ENCODE peak calls at places on chromosome 2, in nine cellular contexts. One of them, this sample, is unnamed. For H3K27me3, the result is how much of the 10 kb centered on the place peaks cover.

GRCh38 chr2:2906091-2906490 is 471.5 kb downstream of the EIPR1 start:
- DNase-seq in IMR-90: no peak
- DNase-seq in neuronal stem cell: no peak
- DNase-seq in tibial artery: no peak
- DNase-seq in colonic mucosa: no peak
- DNase-seq in brain microvascular endothelial cell: no peak
- DNase-seq in mammary epithelial cell: no peak
- DNase-seq in transverse colon: no peak
- DNase-seq in right cardiac atrium: no peak
- DNase-seq in this sample: no peak

GRCh38 chr2:238278626-238279323 is 9.6 kb downstream of the PER2 start:
- DNase-seq in brain microvascular endothelial cell: no peak
- DNase-seq in IMR-90: no peak
- DNase-seq in transverse colon: no peak
- DNase-seq in right cardiac atrium: peak
- DNase-seq in colonic mucosa: no peak
- DNase-seq in tibial artery: no peak
- DNase-seq in neuronal stem cell: no peak
- DNase-seq in mammary epithelial cell: no peak
- DNase-seq in this sample: no peak

GRCh38 chr2:8196311-8196710 is 485.5 kb upstream of the ID2 start:
- DNase-seq in transverse colon: no peak
- DNase-seq in neuronal stem cell: no peak
- DNase-seq in mammary epithelial cell: no peak
- DNase-seq in right cardiac atrium: no peak
- DNase-seq in tibial artery: no peak
- DNase-seq in IMR-90: peak
- DNase-seq in colonic mucosa: no peak
- DNase-seq in brain microvascular endothelial cell: no peak
- DNase-seq in this sample: no peak

GRCh38 chr2:202290970-202291369 is 25.4 kb downstream of the NOP58 start:
- DNase-seq in right cardiac atrium: no peak
- DNase-seq in neuronal stem cell: no peak
- DNase-seq in tibial artery: no peak
- DNase-seq in mammary epithelial cell: no peak
- DNase-seq in transverse colon: no peak
- DNase-seq in brain microvascular endothelial cell: no peak
- DNase-seq in colonic mucosa: no peak
- DNase-seq in IMR-90: peak
- DNase-seq in this sample: no peak

GRCh38 chr2:219645631-219646527 is 18.4 kb downstream of the SLC4A3 start:
- DNase-seq in colonic mucosa: no peak
- DNase-seq in brain microvascular endothelial cell: peak
- DNase-seq in mammary epithelial cell: peak
- DNase-seq in neuronal stem cell: no peak
- DNase-seq in transverse colon: no peak
- DNase-seq in right cardiac atrium: peak
- DNase-seq in tibial artery: no peak
- DNase-seq in IMR-90: peak
- DNase-seq in this sample: peak

GRCh38 chr2:113602869-113603466 is 24.1 kb upstream of the RABL2A start:
- DNase-seq in tibial artery: no peak
- DNase-seq in neuronal stem cell: no peak
- DNase-seq in IMR-90: no peak
- DNase-seq in transverse colon: no peak
- DNase-seq in right cardiac atrium: no peak
- DNase-seq in colonic mucosa: no peak
- DNase-seq in brain microvascular endothelial cell: no peak
- DNase-seq in mammary epithelial cell: no peak
- DNase-seq in this sample: no peak

GRCh38 chr2:26034597-26035067 is 748 bp downstream of the RAB10 start:
- DNase-seq in neuronal stem cell: no peak
- DNase-seq in right cardiac atrium: no peak
- DNase-seq in tibial artery: no peak
- DNase-seq in mammary epithelial cell: no peak
- DNase-seq in IMR-90: peak
- DNase-seq in colonic mucosa: peak
- DNase-seq in transverse colon: no peak
- DNase-seq in brain microvascular endothelial cell: no peak
- DNase-seq in this sample: peak

GRCh38 chr2:133194068-133194655 is 374.1 kb downstream of the NCKAP5 start:
- DNase-seq in neuronal stem cell: no peak
- DNase-seq in IMR-90: peak
- DNase-seq in mammary epithelial cell: peak
- DNase-seq in transverse colon: no peak
- DNase-seq in tibial artery: no peak
- DNase-seq in colonic mucosa: no peak
- DNase-seq in brain microvascular endothelial cell: no peak
- DNase-seq in right cardiac atrium: no peak
- DNase-seq in this sample: no peak

GRCh38 chr2:199646439-199646838 is 188.7 kb upstream of the SATB2 start:
- DNase-seq in tibial artery: no peak
- DNase-seq in neuronal stem cell: no peak
- DNase-seq in transverse colon: no peak
- DNase-seq in right cardiac atrium: no peak
- DNase-seq in IMR-90: no peak
- DNase-seq in brain microvascular endothelial cell: no peak
- DNase-seq in mammary epithelial cell: no peak
- DNase-seq in colonic mucosa: no peak
- DNase-seq in this sample: no peak

GRCh38 chr2:73830871-73831401 is 2.2 kb downstream of the STAMBP start:
- DNase-seq in neuronal stem cell: no peak
- DNase-seq in colonic mucosa: no peak
- DNase-seq in brain microvascular endothelial cell: peak
- DNase-seq in tibial artery: no peak
- DNase-seq in mammary epithelial cell: peak
- DNase-seq in right cardiac atrium: no peak
- DNase-seq in IMR-90: peak
- DNase-seq in transverse colon: no peak
- DNase-seq in this sample: no peak

GRCh38 chr2:84807063-84807485 is 73.8 kb downstream of the TRABD2A start:
- DNase-seq in right cardiac atrium: no peak
- DNase-seq in IMR-90: peak
- DNase-seq in tibial artery: no peak
- DNase-seq in colonic mucosa: no peak
- DNase-seq in brain microvascular endothelial cell: peak
- DNase-seq in mammary epithelial cell: peak
- DNase-seq in neuronal stem cell: no peak
- DNase-seq in transverse colon: peak
- DNase-seq in this sample: peak

GRCh38 chr2:20456049-20456665 is 9.3 kb downstream of the RHOB start:
- DNase-seq in mammary epithelial cell: no peak
- DNase-seq in right cardiac atrium: no peak
- DNase-seq in colonic mucosa: no peak
- DNase-seq in neuronal stem cell: no peak
- DNase-seq in transverse colon: no peak
- DNase-seq in brain microvascular endothelial cell: no peak
- DNase-seq in tibial artery: peak
- DNase-seq in IMR-90: peak
- DNase-seq in this sample: no peak

GRCh38 chr2:7881456-7881855 is 800.4 kb upstream of the ID2 start:
- DNase-seq in IMR-90: no peak
- DNase-seq in tibial artery: no peak
- DNase-seq in mammary epithelial cell: no peak
- DNase-seq in transverse colon: no peak
- DNase-seq in brain microvascular endothelial cell: no peak
- DNase-seq in colonic mucosa: no peak
- DNase-seq in neuronal stem cell: no peak
- DNase-seq in right cardiac atrium: no peak
- DNase-seq in this sample: no peak

GRCh38 chr2:44100351-44100750 is 68.3 kb upstream of the PPM1B start:
- DNase-seq in neuronal stem cell: no peak
- DNase-seq in mammary epithelial cell: peak
- DNase-seq in brain microvascular endothelial cell: peak
- DNase-seq in tibial artery: peak
- DNase-seq in right cardiac atrium: peak
- DNase-seq in colonic mucosa: peak
- DNase-seq in transverse colon: peak
- DNase-seq in IMR-90: peak
- DNase-seq in this sample: peak

GRCh38 chr2:208489687-208490086 is 83.1 kb downstream of the PTH2R start:
- DNase-seq in right cardiac atrium: no peak
- DNase-seq in neuronal stem cell: no peak
- DNase-seq in colonic mucosa: no peak
- DNase-seq in tibial artery: no peak
- DNase-seq in IMR-90: no peak
- DNase-seq in transverse colon: no peak
- DNase-seq in mammary epithelial cell: no peak
- DNase-seq in brain microvascular endothelial cell: no peak
- DNase-seq in this sample: peak

GRCh38 chr2:42045389-42045788 is 2.4 kb upstream of the PKDCC start:
- DNase-seq in transverse colon: no peak
- DNase-seq in brain microvascular endothelial cell: no peak
- DNase-seq in mammary epithelial cell: no peak
- DNase-seq in neuronal stem cell: no peak
- DNase-seq in colonic mucosa: no peak
- DNase-seq in right cardiac atrium: no peak
- DNase-seq in IMR-90: no peak
- DNase-seq in tibial artery: no peak
- DNase-seq in this sample: no peak

GRCh38 chr2:156327835-156328401 is 4.6 kb downstream of the NR4A2 start:
- DNase-seq in right cardiac atrium: no peak
- DNase-seq in tibial artery: no peak
- DNase-seq in IMR-90: no peak
- DNase-seq in colonic mucosa: no peak
- DNase-seq in mammary epithelial cell: no peak
- DNase-seq in brain microvascular endothelial cell: no peak
- DNase-seq in transverse colon: no peak
- DNase-seq in neuronal stem cell: peak
- DNase-seq in this sample: no peak
- H3K27me3 ChIP-seq in right cardiac atrium: under half
- H3K27me3 ChIP-seq in tibial artery: under half
- H3K27me3 ChIP-seq in IMR-90: under half
- H3K27me3 ChIP-seq in colonic mucosa: under half
- H3K27me3 ChIP-seq in mammary epithelial cell: under half
- H3K27me3 ChIP-seq in brain microvascular endothelial cell: under half
- H3K27me3 ChIP-seq in transverse colon: under half
- H3K27me3 ChIP-seq in neuronal stem cell: half or more
- H3K27me3 ChIP-seq in this sample: under half

GRCh38 chr2:62657752-62658151 is 47.8 kb upstream of the EHBP1 start:
- DNase-seq in mammary epithelial cell: no peak
- DNase-seq in colonic mucosa: no peak
- DNase-seq in brain microvascular endothelial cell: no peak
- DNase-seq in IMR-90: no peak
- DNase-seq in transverse colon: no peak
- DNase-seq in tibial artery: no peak
- DNase-seq in neuronal stem cell: no peak
- DNase-seq in right cardiac atrium: no peak
- DNase-seq in this sample: no peak

GRCh38 chr2:62660087-62660486 is 45.4 kb upstream of the EHBP1 start:
- DNase-seq in colonic mucosa: no peak
- DNase-seq in mammary epithelial cell: no peak
- DNase-seq in right cardiac atrium: no peak
- DNase-seq in transverse colon: no peak
- DNase-seq in IMR-90: no peak
- DNase-seq in neuronal stem cell: no peak
- DNase-seq in brain microvascular endothelial cell: no peak
- DNase-seq in tibial artery: no peak
- DNase-seq in this sample: no peak

GRCh38 chr2:62653582-62654422 is 51.7 kb upstream of the EHBP1 start:
- DNase-seq in transverse colon: no peak
- DNase-seq in IMR-90: peak
- DNase-seq in colonic mucosa: no peak
- DNase-seq in brain microvascular endothelial cell: no peak
- DNase-seq in neuronal stem cell: no peak
- DNase-seq in tibial artery: no peak
- DNase-seq in right cardiac atrium: no peak
- DNase-seq in mammary epithelial cell: peak
- DNase-seq in this sample: no peak

GRCh38 chr2:62654423-62654791 is 51.1 kb upstream of the EHBP1 start:
- DNase-seq in colonic mucosa: no peak
- DNase-seq in tibial artery: no peak
- DNase-seq in right cardiac atrium: no peak
- DNase-seq in brain microvascular endothelial cell: no peak
- DNase-seq in mammary epithelial cell: peak
- DNase-seq in neuronal stem cell: no peak
- DNase-seq in IMR-90: no peak
- DNase-seq in transverse colon: no peak
- DNase-seq in this sample: no peak
- H3K27ac ChIP-seq in colonic mucosa: no peak
- H3K27ac ChIP-seq in tibial artery: no peak
- H3K27ac ChIP-seq in right cardiac atrium: no peak
- H3K27ac ChIP-seq in brain microvascular endothelial cell: no peak
- H3K27ac ChIP-seq in mammary epithelial cell: peak
- H3K27ac ChIP-seq in neuronal stem cell: no peak
- H3K27ac ChIP-seq in IMR-90: no peak
- H3K27ac ChIP-seq in transverse colon: no peak
- H3K27ac ChIP-seq in this sample: no peak

DNA sequence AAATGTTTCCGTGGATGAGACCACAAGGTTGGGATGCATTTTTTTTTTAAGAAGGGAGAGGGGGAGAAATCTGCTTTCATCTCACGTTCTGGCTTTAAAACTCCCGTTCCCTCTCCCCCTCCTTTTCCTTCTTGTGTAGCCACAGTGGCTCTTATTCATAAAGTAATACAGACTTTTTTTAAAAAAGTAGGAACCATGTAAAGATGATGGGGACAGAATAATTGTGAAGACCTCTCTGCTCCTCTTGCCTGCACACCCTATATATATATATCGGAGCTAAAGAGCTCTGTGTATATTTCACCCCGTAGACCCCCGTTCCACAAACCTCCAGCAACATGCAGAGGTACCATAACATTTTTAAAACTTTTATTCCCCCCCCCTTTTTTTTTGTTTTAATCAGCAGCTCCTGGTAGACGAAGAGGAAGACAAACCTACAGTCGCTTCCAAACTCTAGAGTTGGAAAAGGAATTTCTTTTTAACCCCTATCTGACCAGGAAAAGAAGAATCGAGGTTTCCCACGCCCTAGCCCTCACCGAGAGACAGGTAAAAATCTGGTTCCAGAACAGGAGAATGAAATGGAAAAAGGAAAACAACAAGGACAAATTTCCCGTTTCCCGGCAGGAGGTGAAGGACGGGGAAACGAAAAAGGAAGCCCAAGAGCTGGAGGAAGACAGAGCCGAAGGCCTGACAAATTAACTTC is 1.6 kb downstream of the HOXD8 start:
- DNase-seq in brain microvascular endothelial cell: no peak
- DNase-seq in mammary epithelial cell: no peak
- DNase-seq in right cardiac atrium: no peak
- DNase-seq in colonic mucosa: no peak
- DNase-seq in IMR-90: no peak
- DNase-seq in tibial artery: no peak
- DNase-seq in neuronal stem cell: no peak
- DNase-seq in transverse colon: no peak
- DNase-seq in this sample: no peak
- H3K27me3 ChIP-seq in brain microvascular endothelial cell: half or more
- H3K27me3 ChIP-seq in mammary epithelial cell: half or more
- H3K27me3 ChIP-seq in right cardiac atrium: under half
- H3K27me3 ChIP-seq in colonic mucosa: under half
- H3K27me3 ChIP-seq in IMR-90: half or more
- H3K27me3 ChIP-seq in tibial artery: under half
- H3K27me3 ChIP-seq in neuronal stem cell: half or more
- H3K27me3 ChIP-seq in transverse colon: half or more
- H3K27me3 ChIP-seq in this sample: under half

DNA sequence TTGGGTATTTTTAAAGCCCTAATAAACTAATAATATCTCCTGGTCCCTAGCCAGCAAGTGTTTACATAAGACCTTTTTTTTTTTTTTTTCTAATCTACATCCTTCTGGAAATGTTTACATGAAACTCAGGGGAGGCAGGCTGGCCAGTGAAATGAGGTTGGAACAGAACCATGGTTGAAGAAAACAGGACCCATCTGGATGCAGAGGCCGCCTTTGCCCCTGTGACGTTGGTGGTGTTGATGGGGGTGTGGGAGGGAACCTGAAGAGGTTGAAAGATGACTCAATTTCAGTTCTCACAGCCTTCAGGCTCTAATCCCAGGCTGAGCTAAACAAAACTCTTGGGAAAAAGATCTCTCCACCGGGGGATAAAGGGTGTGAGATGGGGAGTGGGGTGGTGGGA is 118.5 kb downstream of the NRP2 start:
- DNase-seq in neuronal stem cell: no peak
- DNase-seq in tibial artery: no peak
- DNase-seq in transverse colon: peak
- DNase-seq in IMR-90: peak
- DNase-seq in brain microvascular endothelial cell: peak
- DNase-seq in colonic mucosa: peak
- DNase-seq in right cardiac atrium: peak
- DNase-seq in mammary epithelial cell: no peak
- DNase-seq in this sample: no peak
- H3K27ac ChIP-seq in neuronal stem cell: no peak
- H3K27ac ChIP-seq in tibial artery: no peak
- H3K27ac ChIP-seq in transverse colon: peak
- H3K27ac ChIP-seq in IMR-90: peak
- H3K27ac ChIP-seq in brain microvascular endothelial cell: no peak
- H3K27ac ChIP-seq in colonic mucosa: peak
- H3K27ac ChIP-seq in right cardiac atrium: no peak
- H3K27ac ChIP-seq in mammary epithelial cell: no peak
- H3K27ac ChIP-seq in this sample: no peak